ENCODE peak calls at places on chromosomes 13 and 19, in five cellular contexts. U, C, M, L and Q are unnamed samples.

GRCh38 chr13:76677047-76677446 is 209.2 kb downstream of the KCTD12 start:
- DNase-seq in U (no peak), C (peak; percentile 74), M (no peak), L (no peak), Q (no peak)

GRCh38 chr13:59444210-59444857 is 719.4 kb downstream of the DIAPH3 start:
- DNase-seq in U (no peak), C (no peak), M (no peak), L (no peak), Q (no peak)

GRCh38 chr13:40194204-40194806 is 472.1 kb downstream of the FOXO1 start:
- DNase-seq in U (no peak), C (no peak), M (no peak), L (no peak), Q (no peak)

GRCh38 chr13:110683203-110683883 is 22.6 kb downstream of the CARS2 start:
- DNase-seq in U (no peak), C (no peak), M (no peak), L (no peak), Q (no peak)

GRCh38 chr19:2270572-2271515 is 11.1 kb downstream of the PEAK3 start:
- DNase-seq in U (peak; percentile 68), C (peak; percentile 78), M (peak; percentile 48), L (peak; percentile 62), Q (peak; percentile 52)

GRCh38 chr19:41352609-41353465 is 885 bp downstream of the TGFB1 start:
- DNase-seq in U (peak; percentile 76), C (peak; percentile 79), M (peak; percentile 40), L (peak; percentile 63), Q (peak; percentile 70)

GRCh38 chr13:44108345-44108858 is 228.7 kb downstream of the LACC1 start:
- DNase-seq in U (no peak), C (no peak), M (no peak), L (no peak), Q (no peak)

GRCh38 chr19:35560271-35560670 is 3.2 kb downstream of the ATP4A start:
- DNase-seq in U (no peak), C (no peak), M (no peak), L (no peak), Q (no peak)

GRCh38 chr19:50423279-50424113 is 4.8 kb downstream of the SPIB start:
- DNase-seq in U (no peak), C (no peak), M (no peak), L (no peak), Q (no peak)

GRCh38 chr19:53086949-53087348 is 16.3 kb downstream of the ZNF160 start:
- DNase-seq in U (no peak), C (no peak), M (no peak), L (no peak), Q (no peak)

GRCh38 chr19:51258165-51258564 is 7.3 kb downstream of the SIGLECL1 start:
- DNase-seq in U (no peak), C (peak; percentile 59), M (no peak), L (no peak), Q (no peak)

GRCh38 chr13:45194081-45194939 is 6.5 kb downstream of the KCTD4 start:
- DNase-seq in U (no peak), C (no peak), M (no peak), L (no peak), Q (no peak)

GRCh38 chr19:41511628-41512027 is 64.3 kb upstream of the CEACAM21 start:
- DNase-seq in U (no peak), C (no peak), M (no peak), L (no peak), Q (no peak)

GRCh38 chr19:5983367-5983955 is 5.5 kb upstream of the RANBP3 start:
- DNase-seq in U (no peak), C (no peak), M (no peak), L (no peak), Q (no peak)

GRCh38 chr13:27919934-27920676 is at the start of gene PDX1:
- DNase-seq in U (no peak), C (no peak), M (no peak), L (no peak), Q (no peak)

GRCh38 chr13:97005631-97006262 is 11.5 kb upstream of the OXGR1 start:
- DNase-seq in U (no peak), C (no peak), M (no peak), L (no peak), Q (no peak)

GRCh38 chr19:2266183-2266993 is 10.2 kb upstream of the JSRP1 start:
- DNase-seq in U (no peak), C (peak; percentile 98), M (no peak), L (no peak), Q (peak; percentile 62)

GRCh38 chr19:7977021-7977722 is 28.3 kb downstream of the ELAVL1 start:
- DNase-seq in U (no peak), C (no peak), M (no peak), L (no peak), Q (no peak)

GRCh38 chr13:105097501-105097900 is 1438.0 kb downstream of the EFNB2 start:
- DNase-seq in U (no peak), C (no peak), M (no peak), L (no peak), Q (no peak)

GRCh38 chr13:48236528-48237353 is 3.7 kb downstream of the ITM2B start:
- DNase-seq in U (no peak), C (no peak), M (no peak), L (no peak), Q (no peak)

GRCh38 chr19:33376423-33376822 is 2.9 kb downstream of the CEBPG start:
- DNase-seq in U (no peak), C (no peak), M (no peak), L (no peak), Q (no peak)

GRCh38 chr13:60431108-60431700 is 34.2 kb downstream of the TDRD3 start:
- DNase-seq in U (no peak), C (peak; percentile 47), M (no peak), L (no peak), Q (peak; percentile 62)

GRCh38 chr13:113864303-113864890 is 521 bp upstream of the GAS6 start:
- DNase-seq in U (no peak), C (no peak), M (no peak), L (no peak), Q (no peak)

GRCh38 chr13:29858667-29859066 is 8.2 kb upstream of the UBL3 start:
- DNase-seq in U (no peak), C (no peak), M (no peak), L (no peak), Q (no peak)

GRCh38 chr13:99605417-99606321 is 104.4 kb downstream of the TM9SF2 start:
- DNase-seq in U (peak; percentile 39), C (peak; percentile 64), M (peak; percentile 27), L (peak; percentile 23), Q (peak; percentile 75)

GRCh38 chr19:7415163-7415856 is 66.6 kb downstream of the ARHGEF18 start:
- DNase-seq in U (no peak), C (no peak), M (no peak), L (no peak), Q (no peak)

GRCh38 chr19:13033819-13034611 is 38.7 kb downstream of the NFIX start:
- DNase-seq in U (peak; percentile 38), C (peak; percentile 91), M (peak; percentile 48), L (no peak), Q (peak; percentile 46)

GRCh38 chr19:48964205-48965032 is 690 bp upstream of the FTL start:
- DNase-seq in U (no peak), C (no peak), M (peak; percentile 13), L (no peak), Q (no peak)

GRCh38 chr13:78430811-78431210 is 172.5 kb downstream of the POU4F1 start:
- DNase-seq in U (no peak), C (no peak), M (no peak), L (no peak), Q (no peak)

GRCh38 chr19:34259367-34259865 is 5.1 kb downstream of the GARRE1 start:
- DNase-seq in U (no peak), C (no peak), M (no peak), L (no peak), Q (no peak)

GRCh38 chr19:4052993-4053422 is 13.7 kb downstream of the ZBTB7A start:
- DNase-seq in U (no peak), C (no peak), M (no peak), L (no peak), Q (no peak)

GRCh38 chr19:5563008-5563431 is 4.7 kb downstream of the TINCR start:
- DNase-seq in U (no peak), C (no peak), M (no peak), L (no peak), Q (no peak)

GRCh38 chr19:16193466-16193865 is 4.2 kb upstream of the AP1M1 start:
- DNase-seq in U (no peak), C (no peak), M (no peak), L (no peak), Q (no peak)

GRCh38 chr13:90553167-90553566 is 794.3 kb upstream of the MIR17HG start:
- DNase-seq in U (no peak), C (no peak), M (no peak), L (no peak), Q (no peak)

GRCh38 chr13:73809561-73809960 is 324.6 kb downstream of the KLF12 start:
- DNase-seq in U (no peak), C (no peak), M (no peak), L (no peak), Q (no peak)

GRCh38 chr19:1851581-1852293 is 3.5 kb upstream of the REXO1 start:
- DNase-seq in U (peak; percentile 64), C (no peak), M (no peak), L (no peak), Q (no peak)

GRCh38 chr19:13742756-13743155 is 21.6 kb upstream of the MRI1 start:
- DNase-seq in U (no peak), C (no peak), M (no peak), L (no peak), Q (no peak)